ENCODE peak calls at places on chromosomes 4 and X, in five cellular contexts. R is left lung, F is tibial artery, K is sigmoid colon, I is fibroblast of pulmonary artery. X is an unnamed sample.

GRCh38 chrX:110317079-110317819 is 636 bp downstream of the AMMECR1 start:
- DNase-seq in R (peak), F (peak), K (peak), I (no peak), X (no peak)

GRCh38 chr4:8688041-8688907 is 95.7 kb downstream of the CPZ start:
- DNase-seq in R (no peak), F (peak), K (peak), I (peak), X (peak)

GRCh38 chrX:70444326-70445196 is at the start of gene DLG3:
- DNase-seq in R (no peak), F (no peak), K (no peak), I (peak), X (peak)

GRCh38 chr4:1988327-1988724 is 20.4 kb downstream of the NELFA start:
- DNase-seq in R (no peak), F (no peak), K (no peak), I (no peak), X (no peak)

GRCh38 chr4:161803171-161803570 is 360.6 kb downstream of the FSTL5 start:
- DNase-seq in R (no peak), F (no peak), K (no peak), I (no peak), X (no peak)

GRCh38 chr4:151862766-151863165 is 102.0 kb upstream of the GATB start:
- DNase-seq in R (no peak), F (no peak), K (no peak), I (no peak), X (no peak)

GRCh38 chr4:115529126-115529525 is 415.7 kb upstream of the NDST4 start:
- DNase-seq in R (no peak), F (no peak), K (no peak), I (no peak), X (no peak)

GRCh38 chr4:4254666-4255065 is 6.6 kb upstream of the TMEM128 start:
- DNase-seq in R (no peak), F (no peak), K (no peak), I (no peak), X (no peak)

GRCh38 chr4:105765690-105766407 is 57.3 kb downstream of the GSTCD start:
- DNase-seq in R (no peak), F (no peak), K (no peak), I (peak), X (peak)

GRCh38 chr4:54090804-54091623 is 8.9 kb upstream of the GSX2 start:
- DNase-seq in R (peak), F (peak), K (no peak), I (no peak), X (peak)

GRCh38 chr4:185128272-185129119 is 14.6 kb upstream of the SLC25A4 start:
- DNase-seq in R (no peak), F (no peak), K (no peak), I (peak), X (peak)

GRCh38 chr4:1713003-1713397 is 881 bp upstream of the SLBP start:
- DNase-seq in R (no peak), F (no peak), K (no peak), I (no peak), X (no peak)

GRCh38 chrX:153392642-153393321 is 8.4 kb downstream of the PNMA6E start:
- DNase-seq in R (no peak), F (no peak), K (no peak), I (no peak), X (no peak)

GRCh38 chr4:87049508-87049907 is 114.7 kb downstream of the AFF1 start:
- DNase-seq in R (no peak), F (no peak), K (no peak), I (no peak), X (no peak)

GRCh38 chrX:10071451-10072163 is 85.2 kb upstream of the CLCN4 start:
- DNase-seq in R (no peak), F (no peak), K (no peak), I (peak), X (no peak)

GRCh38 chr4:24809376-24809775 is 14.0 kb downstream of the SOD3 start:
- DNase-seq in R (no peak), F (no peak), K (no peak), I (no peak), X (no peak)

GRCh38 chrX:11792461-11793421 is 34.7 kb downstream of the MSL3 start:
- DNase-seq in R (peak), F (no peak), K (no peak), I (no peak), X (no peak)

GRCh38 chr4:40577588-40578253 is 51.9 kb downstream of the RBM47 start:
- DNase-seq in R (no peak), F (no peak), K (no peak), I (peak), X (peak)
- H3K4me3 ChIP-seq in R (no peak), F (no peak), K (no peak), I (peak), X (no peak)

GRCh38 chrX:63932006-63932405 is 147.0 kb upstream of the ARHGEF9 start:
- DNase-seq in R (no peak), F (no peak), K (no peak), I (no peak), X (no peak)
- TF ChIP-seq CTCF in R (no peak), F (no peak), K (no peak), I (no peak), X (no peak)

DNA sequence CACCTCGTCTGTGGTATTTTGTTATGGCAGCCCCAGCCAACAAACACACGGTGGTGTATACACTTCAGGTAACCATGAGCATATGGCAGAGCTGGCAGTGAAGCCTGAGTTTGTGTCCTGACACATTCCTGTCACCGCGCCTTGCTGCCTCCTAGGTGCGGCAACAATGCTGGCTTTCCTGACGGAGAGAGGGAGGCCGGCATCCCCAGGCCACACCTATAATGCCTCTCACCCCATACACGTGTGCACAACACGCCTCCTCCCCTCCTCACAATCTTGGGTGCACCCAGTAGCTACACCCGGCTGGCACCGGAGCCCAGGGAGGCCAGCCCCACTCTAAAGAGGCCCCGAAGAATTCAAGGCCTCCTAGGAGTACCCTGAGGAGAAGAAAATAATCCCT is 158.5 kb downstream of the NSUN7 start:
- DNase-seq in R (peak), F (no peak), K (peak), I (no peak), X (no peak)
- H3K4me3 ChIP-seq in R (no peak), F (no peak), K (no peak), I (no peak), X (no peak)

GRCh38 chr4:78056265-78057129 is 626 bp upstream of the FRAS1 start:
- DNase-seq in R (peak), F (peak), K (peak), I (peak), X (peak)
- TF ChIP-seq CTCF in R (no peak), F (no peak), K (no peak), I (no peak), X (no peak)

X was measured in fibroblast of villous mesenchyme.